ENCODE peak calls at places on chromosomes 11 and 22, in seven cellular contexts. U, N, Q, F, E, P and Y are unnamed samples.

GRCh38 chr11:33018840-33019239 is 3.2 kb downstream of the DEPDC7 start:
- DNase-seq in U (no peak), N (no peak), Q (no peak), F (no peak), E (no peak), P (no peak), Y (no peak)

GRCh38 chr11:2741377-2742131 is 41.8 kb upstream of the KCNQ1OT1 start:
- DNase-seq in U (no peak), N (no peak), Q (peak; percentile 92), F (peak; percentile 18), E (no peak), P (no peak), Y (peak; percentile 35)

GRCh38 chr11:65117206-65118096 is at the start of gene ZNHIT2:
- DNase-seq in U (peak; percentile 100), N (peak; percentile 99), Q (peak; percentile 99), F (peak; percentile 100), E (peak; percentile 100), P (peak; percentile 100), Y (peak; percentile 98)

GRCh38 chr22:50245214-50246072 is 620 bp upstream of the TUBGCP6 start:
- DNase-seq in U (no peak), N (no peak), Q (no peak), F (no peak), E (no peak), P (peak; percentile 34), Y (no peak)

GRCh38 chr11:118998822-118999221 is 884 bp downstream of the CENATAC start:
- DNase-seq in U (peak; percentile 73), N (no peak), Q (peak; percentile 39), F (no peak), E (no peak), P (no peak), Y (no peak)

GRCh38 chr11:94776351-94777321 is 8.5 kb downstream of the AMOTL1 start:
- DNase-seq in U (no peak), N (no peak), Q (peak; percentile 56), F (no peak), E (no peak), P (peak; percentile 14), Y (peak; percentile 92)

GRCh38 chr11:66043008-66043906 is 5.7 kb downstream of the GAL3ST3 start:
- DNase-seq in U (no peak), N (no peak), Q (no peak), F (no peak), E (no peak), P (no peak), Y (no peak)

GRCh38 chr11:34219862-34220490 is 114.5 kb downstream of the NAT10 start:
- DNase-seq in U (no peak), N (no peak), Q (peak; percentile 19), F (peak; percentile 54), E (no peak), P (no peak), Y (no peak)

DNA sequence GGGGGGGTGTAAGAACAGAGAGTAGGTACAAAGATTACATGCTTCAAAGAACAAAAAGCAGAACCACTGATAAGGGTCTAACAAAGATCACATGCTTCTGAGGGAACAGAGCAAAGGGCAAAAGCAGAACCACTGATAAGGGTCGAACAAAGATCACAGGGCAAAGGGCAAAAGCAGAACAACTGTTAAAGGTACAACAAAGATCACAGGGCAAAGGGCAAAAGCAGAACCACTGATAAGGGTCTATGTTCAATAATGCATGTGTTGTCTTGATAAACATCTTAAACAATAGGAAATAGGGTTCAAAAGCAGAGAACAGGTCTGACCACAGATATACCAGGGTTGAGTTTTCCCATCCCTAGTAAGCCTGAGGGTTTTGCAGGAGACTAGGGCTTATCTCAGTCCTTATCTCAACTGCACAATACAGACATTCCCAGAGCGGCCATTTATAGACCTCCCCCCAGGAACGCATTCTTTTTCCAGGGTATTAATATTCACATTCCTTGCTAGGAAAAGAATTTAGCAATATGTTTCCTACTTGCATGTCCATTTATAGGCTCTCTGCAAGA is 81.9 kb upstream of the PGR start:
- DNase-seq in U (no peak), N (no peak), Q (no peak), F (no peak), E (no peak), P (no peak), Y (no peak)
- H3K9me3 ChIP-seq in U (no peaks in the 10 kb centered on the region), N (no peaks in the 10 kb centered on the region), Q (no peaks in the 10 kb centered on the region), F (peaks cover 29% of the 10 kb centered on the region), E (peaks cover 6% of the 10 kb centered on the region), P (no peaks in the 10 kb centered on the region), Y (no peaks in the 10 kb centered on the region)

GRCh38 chr22:48577014-48577690 is 1250.5 kb downstream of the BRD1 start:
- DNase-seq in U (no peak), N (no peak), Q (no peak), F (no peak), E (no peak), P (no peak), Y (no peak)
- H3K9me3 ChIP-seq in U (peaks cover 4% of the 10 kb centered on the region), N (no peaks in the 10 kb centered on the region), Q (no peaks in the 10 kb centered on the region), F (peaks cover 4% of the 10 kb centered on the region), E (no peaks in the 10 kb centered on the region), P (no peaks in the 10 kb centered on the region), Y (no peaks in the 10 kb centered on the region)

DNA sequence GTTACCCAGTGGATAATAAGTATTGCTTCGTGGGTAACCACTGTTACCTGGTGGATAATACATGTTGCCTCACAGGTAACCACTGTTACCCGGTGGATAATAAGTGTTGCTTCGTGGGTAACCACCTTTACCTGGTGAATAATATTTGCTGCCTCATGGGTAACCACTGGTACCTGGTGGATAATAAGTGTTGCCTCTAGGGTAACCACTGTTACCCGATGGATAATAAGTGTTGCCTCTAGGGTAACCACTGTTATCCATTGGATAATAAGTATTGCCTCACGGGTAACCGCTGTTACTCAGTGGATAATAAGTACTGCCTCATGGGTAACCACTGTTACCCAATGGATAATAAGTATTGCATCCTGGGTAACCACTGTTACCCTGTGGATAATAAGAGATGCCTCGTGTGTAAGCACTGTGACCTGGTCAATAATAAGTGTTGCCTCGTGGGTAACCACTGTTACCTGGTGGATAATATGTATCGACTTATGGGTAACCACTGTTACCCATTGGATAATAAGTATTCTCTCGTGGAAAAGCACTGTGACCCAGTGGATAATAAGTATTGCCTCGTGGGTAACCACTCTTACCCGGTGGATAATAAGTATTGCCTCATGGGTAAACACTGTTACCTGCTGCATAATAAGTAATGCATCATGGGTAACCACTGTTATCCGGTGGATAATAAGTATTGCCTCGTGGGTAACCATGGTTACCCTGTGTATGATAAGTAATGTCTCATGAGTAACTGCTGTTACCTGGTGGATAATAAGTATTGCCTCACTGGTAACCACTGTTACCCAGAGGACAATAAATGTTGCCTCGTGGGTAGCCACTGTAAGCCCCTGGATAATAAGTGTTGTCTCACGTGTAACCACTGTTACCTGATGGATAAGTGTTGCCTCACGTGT is 20.1 kb upstream of the NXPE4 start:
- DNase-seq in U (no peak), N (no peak), Q (no peak), F (no peak), E (no peak), P (no peak), Y (no peak)
- H3K9me3 ChIP-seq in U (no peaks in the 10 kb centered on the region), N (no peaks in the 10 kb centered on the region), Q (no peaks in the 10 kb centered on the region), F (peaks cover 16% of the 10 kb centered on the region), E (no peaks in the 10 kb centered on the region), P (no peaks in the 10 kb centered on the region), Y (no peaks in the 10 kb centered on the region)

GRCh38 chr22:48180631-48181030 is 1418.2 kb downstream of the TBC1D22A start:
- DNase-seq in U (peak; percentile 31), N (no peak), Q (no peak), F (no peak), E (no peak), P (no peak), Y (no peak)
- H3K9me3 ChIP-seq in U (no peaks in the 10 kb centered on the region), N (no peaks in the 10 kb centered on the region), Q (no peaks in the 10 kb centered on the region), F (no peaks in the 10 kb centered on the region), E (no peaks in the 10 kb centered on the region), P (no peaks in the 10 kb centered on the region), Y (no peaks in the 10 kb centered on the region)